ENCODE peak calls at places on chromosomes 16 and 17, in nine cellular contexts. K is AG04450, N is GM23248, A is aorta, W is suprapubic skin, T is HAP-1, U is OCI-LY7, E is astrocyte, L is colonic mucosa. H is an unnamed sample.

GRCh38 chr17:30347488-30347887 is 13.6 kb upstream of the TMIGD1 start:
- DNase-seq in K (no peak), N (no peak), A (no peak), W (no peak), T (no peak), U (no peak), E (no peak), L (no peak), H (no peak)

GRCh38 chr16:8850279-8850885 is 18.4 kb downstream of the CARHSP1 start:
- DNase-seq in K (no peak), N (peak; percentile 92), A (peak; percentile 76), W (no peak), T (no peak), U (no peak), E (peak; percentile 68), L (peak; percentile 22), H (no peak)

GRCh38 chr16:61050547-61050946 is 985.7 kb downstream of the CDH8 start:
- DNase-seq in K (no peak), N (no peak), A (no peak), W (no peak), T (no peak), U (no peak), E (no peak), L (no peak), H (no peak)

GRCh38 chr17:77391668-77392375 is 251.1 kb downstream of the SEC14L1 start:
- DNase-seq in K (peak; percentile 96), N (peak; percentile 98), A (peak; percentile 90), W (no peak), T (peak; percentile 25), U (no peak), E (peak; percentile 98), L (peak; percentile 65), H (no peak)

GRCh38 chr17:63425478-63425877 is 20.6 kb downstream of the CYB561 start:
- DNase-seq in K (peak; percentile 68), N (peak; percentile 86), A (peak; percentile 77), W (peak; percentile 86), T (peak; percentile 62), U (peak; percentile 81), E (peak; percentile 46), L (peak; percentile 84), H (peak; percentile 79)

GRCh38 chr16:67893791-67894399 is 841 bp downstream of the PSKH1 start:
- DNase-seq in K (no peak), N (peak; percentile 58), A (no peak), W (no peak), T (no peak), U (no peak), E (no peak), L (peak; percentile 58), H (no peak)

GRCh38 chr17:15273141-15273793 is 8.1 kb upstream of the PMP22 start:
- DNase-seq in K (peak; percentile 90), N (peak; percentile 97), A (no peak), W (no peak), T (no peak), U (no peak), E (peak; percentile 94), L (no peak), H (no peak)

GRCh38 chr16:2779978-2780898 is 3.2 kb upstream of the ELOB start:
- DNase-seq in K (no peak), N (no peak), A (no peak), W (peak; percentile 54), T (no peak), U (no peak), E (no peak), L (no peak), H (peak; percentile 3)

GRCh38 chr16:22010902-22011301 is 3.0 kb downstream of the MOSMO start:
- DNase-seq in K (no peak), N (no peak), A (no peak), W (no peak), T (no peak), U (no peak), E (no peak), L (no peak), H (no peak)

GRCh38 chr17:49836111-49837030 is 11.5 kb downstream of the TAC4 start:
- DNase-seq in K (no peak), N (peak; percentile 28), A (peak; percentile 73), W (no peak), T (no peak), U (no peak), E (peak; percentile 84), L (peak; percentile 57), H (no peak)

GRCh38 chr16:77660311-77660710 is 62.0 kb upstream of the NUDT7 start:
- DNase-seq in K (peak; percentile 11), N (peak; percentile 70), A (no peak), W (no peak), T (no peak), U (no peak), E (peak; percentile 41), L (no peak), H (no peak)

GRCh38 chr17:8105957-8106398 is 12.3 kb downstream of the ALOXE3 start:
- DNase-seq in K (no peak), N (peak; percentile 72), A (no peak), W (no peak), T (no peak), U (peak; percentile 31), E (no peak), L (no peak), H (no peak)

GRCh38 chr17:310111-311010 is 42.2 kb downstream of the RPH3AL start:
- DNase-seq in K (no peak), N (no peak), A (peak; percentile 40), W (no peak), T (no peak), U (no peak), E (no peak), L (no peak), H (peak; percentile 11)

GRCh38 chr16:86044881-86045600 is 146.1 kb downstream of the IRF8 start:
- DNase-seq in K (no peak), N (no peak), A (no peak), W (no peak), T (no peak), U (peak; percentile 10), E (no peak), L (peak; percentile 45), H (peak; percentile 54)

GRCh38 chr17:18319604-18320256 is 4.6 kb downstream of the SMCR8 start:
- DNase-seq in K (peak; percentile 34), N (peak; percentile 90), A (no peak), W (no peak), T (peak; percentile 35), U (peak; percentile 60), E (peak; percentile 27), L (no peak), H (no peak)

GRCh38 chr17:72631568-72631967 is 460.9 kb downstream of the SLC39A11 start:
- DNase-seq in K (no peak), N (no peak), A (no peak), W (no peak), T (no peak), U (no peak), E (no peak), L (no peak), H (no peak)

GRCh38 chr17:36890398-36891190 is 46.7 kb upstream of the LHX1 start:
- DNase-seq in K (no peak), N (no peak), A (no peak), W (no peak), T (no peak), U (no peak), E (no peak), L (no peak), H (no peak)

GRCh38 chr17:36888236-36888957 is 48.9 kb upstream of the LHX1 start:
- DNase-seq in K (no peak), N (no peak), A (no peak), W (no peak), T (no peak), U (no peak), E (no peak), L (no peak), H (no peak)

GRCh38 chr17:36885761-36886365 is 51.4 kb upstream of the LHX1 start:
- DNase-seq in K (no peak), N (no peak), A (no peak), W (no peak), T (no peak), U (no peak), E (no peak), L (no peak), H (no peak)

GRCh38 chr17:36892112-36892838 is 45.0 kb upstream of the LHX1 start:
- DNase-seq in K (no peak), N (no peak), A (no peak), W (no peak), T (no peak), U (no peak), E (no peak), L (no peak), H (no peak)

DNA sequence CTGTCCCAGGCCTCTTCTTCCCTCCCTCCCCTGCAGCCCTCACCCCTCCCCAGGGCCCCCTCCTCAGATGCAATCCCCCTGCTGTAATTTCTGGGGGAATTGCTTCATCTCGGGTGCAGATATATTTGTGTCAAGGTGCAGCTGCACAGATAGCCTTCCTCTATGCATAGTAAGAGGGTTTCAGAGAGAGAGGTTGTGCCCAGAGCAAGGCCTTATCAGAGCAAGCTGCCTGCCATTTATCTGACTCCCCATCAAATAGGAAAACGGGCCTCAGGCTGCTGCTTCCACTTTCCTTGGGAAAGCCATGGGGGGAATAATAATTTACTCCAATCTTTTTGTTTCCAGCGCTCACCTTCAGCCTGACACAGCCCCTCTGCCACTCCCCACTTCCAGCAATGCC is 47.3 kb upstream of the LHX1 start:
- DNase-seq in K (no peak), N (no peak), A (no peak), W (no peak), T (no peak), U (no peak), E (no peak), L (no peak), H (no peak)
- H3K4me3 ChIP-seq in K (no peak overlapping the region), N (no peak overlapping the region), A (no peak overlapping the region), W (no peak overlapping the region), T (no peak overlapping the region), U (no peak overlapping the region), E (no peak overlapping the region), L (no peak overlapping the region), H (no peak overlapping the region)

GRCh38 chr16:29812754-29813643 is 1.0 kb downstream of the PRRT2 start:
- DNase-seq in K (no peak), N (no peak), A (no peak), W (no peak), T (no peak), U (no peak), E (no peak), L (no peak), H (no peak)
- H3K4me3 ChIP-seq in K (peak overlapping the region; percentile 75), N (peak overlapping the region; percentile 77), A (peak overlapping the region; percentile 47), W (peak overlapping the region; percentile 60), T (peak overlapping the region; percentile 54), U (no peak overlapping the region), E (peak overlapping the region; percentile 59), L (peak overlapping the region; percentile 49), H (no peak overlapping the region)

DNA sequence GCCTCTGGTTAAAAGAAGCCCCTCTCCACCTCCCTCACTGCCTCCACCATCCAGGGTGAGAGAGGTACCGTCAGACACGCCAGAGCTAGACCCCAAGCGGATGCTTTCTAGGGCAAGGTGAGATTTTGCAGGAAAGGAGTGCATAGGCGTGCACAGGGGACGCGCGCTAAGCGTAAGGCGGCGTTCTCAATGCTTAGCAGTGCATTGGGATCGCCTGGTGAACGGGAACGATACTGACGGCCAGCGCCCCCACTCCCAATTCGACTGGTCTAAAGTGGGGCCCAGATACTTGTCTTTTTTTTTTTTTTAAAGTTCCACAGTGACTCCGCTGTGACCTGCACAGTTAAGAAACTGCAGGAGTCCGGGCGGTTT is 57.9 kb upstream of the CREBBP start:
- DNase-seq in K (no peak), N (peak; percentile 17), A (no peak), W (peak; percentile 53), T (no peak), U (no peak), E (no peak), L (no peak), H (no peak)
- H3K4me3 ChIP-seq in K (no peak overlapping the region), N (peak overlapping the region; percentile 73), A (peak overlapping the region; percentile 42), W (peak overlapping the region; percentile 53), T (no peak overlapping the region), U (no peak overlapping the region), E (peak overlapping the region; percentile 55), L (peak overlapping the region; percentile 37), H (no peak overlapping the region)

GRCh38 chr16:20673882-20674683 is 23.4 kb downstream of the ACSM1 start:
- DNase-seq in K (no peak), N (no peak), A (no peak), W (no peak), T (no peak), U (no peak), E (no peak), L (no peak), H (peak; percentile 7)
- H3K4me3 ChIP-seq in K (no peak overlapping the region), N (no peak overlapping the region), A (no peak overlapping the region), W (peak overlapping the region; percentile 46), T (no peak overlapping the region), U (no peak overlapping the region), E (no peak overlapping the region), L (no peak overlapping the region), H (no peak overlapping the region)

H was measured in body of pancreas.